ENCODE peak calls at places on chromosomes 6 and 20, in nine cellular contexts. One of them, this sample, is unnamed.

GRCh38 chr6:83879746-83880145 is 20.3 kb downstream of the CYB5R4 start:
- DNase-seq in A549: no peak
- DNase-seq in GM12878: no peak
- DNase-seq in HCT116: no peak
- DNase-seq in SK-N-SH: no peak
- DNase-seq in K562: no peak
- DNase-seq in HepG2: no peak
- DNase-seq in endothelial cell of umbilical vein: no peak
- DNase-seq in H1: no peak
- DNase-seq in this sample: no peak

GRCh38 chr20:63315982-63316491 is 23.1 kb downstream of the COL20A1 start:
- DNase-seq in A549: no peak
- DNase-seq in GM12878: no peak
- DNase-seq in HCT116: no peak
- DNase-seq in SK-N-SH: no peak
- DNase-seq in K562: no peak
- DNase-seq in HepG2: no peak
- DNase-seq in endothelial cell of umbilical vein: no peak
- DNase-seq in H1: no peak
- DNase-seq in this sample: no peak

GRCh38 chr6:21949211-21949801 is 347.5 kb downstream of the PRL start:
- DNase-seq in A549: no peak
- DNase-seq in GM12878: no peak
- DNase-seq in HCT116: no peak
- DNase-seq in SK-N-SH: no peak
- DNase-seq in K562: no peak
- DNase-seq in HepG2: peak
- DNase-seq in endothelial cell of umbilical vein: no peak
- DNase-seq in H1: no peak
- DNase-seq in this sample: no peak

GRCh38 chr6:81480139-81480538 is 272.3 kb downstream of the TENT5A start:
- DNase-seq in A549: no peak
- DNase-seq in GM12878: no peak
- DNase-seq in HCT116: no peak
- DNase-seq in SK-N-SH: no peak
- DNase-seq in K562: no peak
- DNase-seq in HepG2: no peak
- DNase-seq in endothelial cell of umbilical vein: no peak
- DNase-seq in H1: no peak
- DNase-seq in this sample: no peak

GRCh38 chr20:34708621-34709043 is 4.5 kb downstream of the TP53INP2 start:
- DNase-seq in A549: peak
- DNase-seq in GM12878: no peak
- DNase-seq in HCT116: no peak
- DNase-seq in SK-N-SH: peak
- DNase-seq in K562: peak
- DNase-seq in HepG2: no peak
- DNase-seq in endothelial cell of umbilical vein: peak
- DNase-seq in H1: no peak
- DNase-seq in this sample: peak

GRCh38 chr20:37200926-37201826 is 21.8 kb upstream of the MROH8 start:
- DNase-seq in A549: no peak
- DNase-seq in GM12878: no peak
- DNase-seq in HCT116: no peak
- DNase-seq in SK-N-SH: no peak
- DNase-seq in K562: no peak
- DNase-seq in HepG2: no peak
- DNase-seq in endothelial cell of umbilical vein: no peak
- DNase-seq in H1: no peak
- DNase-seq in this sample: no peak

GRCh38 chr20:23826541-23827018 is at the start of gene CST2:
- DNase-seq in A549: no peak
- DNase-seq in GM12878: no peak
- DNase-seq in HCT116: no peak
- DNase-seq in SK-N-SH: no peak
- DNase-seq in K562: no peak
- DNase-seq in HepG2: no peak
- DNase-seq in endothelial cell of umbilical vein: no peak
- DNase-seq in H1: no peak
- DNase-seq in this sample: no peak

GRCh38 chr6:91573826-91574416 is 987.0 kb upstream of the MAP3K7 start:
- DNase-seq in A549: no peak
- DNase-seq in GM12878: peak
- DNase-seq in HCT116: no peak
- DNase-seq in SK-N-SH: no peak
- DNase-seq in K562: no peak
- DNase-seq in HepG2: no peak
- DNase-seq in endothelial cell of umbilical vein: no peak
- DNase-seq in H1: no peak
- DNase-seq in this sample: no peak

GRCh38 chr20:41734506-41734945 is 116.3 kb upstream of the CHD6 start:
- DNase-seq in A549: peak
- DNase-seq in GM12878: no peak
- DNase-seq in HCT116: peak
- DNase-seq in SK-N-SH: peak
- DNase-seq in K562: peak
- DNase-seq in HepG2: peak
- DNase-seq in endothelial cell of umbilical vein: peak
- DNase-seq in H1: peak
- DNase-seq in this sample: peak

DNA sequence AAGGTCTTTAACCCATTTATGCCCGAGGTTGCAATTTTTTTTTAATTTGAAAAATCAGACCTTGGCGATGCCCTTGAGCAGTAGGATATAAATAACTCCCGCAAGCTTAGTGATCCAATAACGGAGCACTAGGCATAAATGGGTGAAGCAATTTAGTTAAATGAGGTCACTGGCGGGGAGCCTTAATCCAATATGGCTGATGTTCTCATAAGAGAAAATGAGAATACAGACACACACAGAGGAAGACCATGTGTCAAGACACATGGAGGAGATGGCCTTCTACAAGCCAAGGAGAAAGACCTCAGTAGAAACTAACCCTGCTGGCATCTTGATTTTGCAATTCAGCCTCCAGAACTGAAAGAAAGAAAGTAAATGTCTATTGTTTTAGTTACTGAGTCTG is 735 bp downstream of the SIRPG start:
- DNase-seq in A549: no peak
- DNase-seq in GM12878: no peak
- DNase-seq in HCT116: no peak
- DNase-seq in SK-N-SH: no peak
- DNase-seq in K562: no peak
- DNase-seq in HepG2: no peak
- DNase-seq in endothelial cell of umbilical vein: no peak
- DNase-seq in H1: no peak
- DNase-seq in this sample: peak
- TF ChIP-seq MAX in A549: no peak
- TF ChIP-seq MAX in GM12878: no peak
- TF ChIP-seq MAX in HCT116: no peak
- TF ChIP-seq MAX in SK-N-SH: no peak
- TF ChIP-seq MAX in K562: no peak
- TF ChIP-seq MAX in HepG2: no peak
- TF ChIP-seq MAX in endothelial cell of umbilical vein: no peak
- TF ChIP-seq MAX in H1: no peak
- TF ChIP-seq MAX in this sample: no peak

GRCh38 chr6:74705451-74705850 is 500.4 kb downstream of the COL12A1 start:
- DNase-seq in A549: no peak
- DNase-seq in GM12878: no peak
- DNase-seq in HCT116: no peak
- DNase-seq in SK-N-SH: no peak
- DNase-seq in K562: no peak
- DNase-seq in HepG2: no peak
- DNase-seq in endothelial cell of umbilical vein: no peak
- DNase-seq in H1: no peak
- DNase-seq in this sample: no peak
- H3K4me3 ChIP-seq in A549: no peak
- H3K4me3 ChIP-seq in GM12878: no peak
- H3K4me3 ChIP-seq in HCT116: no peak
- H3K4me3 ChIP-seq in SK-N-SH: no peak
- H3K4me3 ChIP-seq in K562: no peak
- H3K4me3 ChIP-seq in HepG2: no peak
- H3K4me3 ChIP-seq in endothelial cell of umbilical vein: no peak
- H3K4me3 ChIP-seq in H1: no peak
- H3K4me3 ChIP-seq in this sample: no peak

GRCh38 chr6:167847936-167848335 is 21.2 kb downstream of the AFDN start:
- DNase-seq in A549: no peak
- DNase-seq in GM12878: no peak
- DNase-seq in HCT116: no peak
- DNase-seq in SK-N-SH: no peak
- DNase-seq in K562: no peak
- DNase-seq in HepG2: no peak
- DNase-seq in endothelial cell of umbilical vein: no peak
- DNase-seq in H1: no peak
- DNase-seq in this sample: no peak

GRCh38 chr6:167850792-167851191 is 24.1 kb downstream of the AFDN start:
- DNase-seq in A549: no peak
- DNase-seq in GM12878: no peak
- DNase-seq in HCT116: no peak
- DNase-seq in SK-N-SH: no peak
- DNase-seq in K562: peak
- DNase-seq in HepG2: no peak
- DNase-seq in endothelial cell of umbilical vein: no peak
- DNase-seq in H1: no peak
- DNase-seq in this sample: no peak

GRCh38 chr6:167846997-167847606 is 20.4 kb downstream of the AFDN start:
- DNase-seq in A549: no peak
- DNase-seq in GM12878: no peak
- DNase-seq in HCT116: no peak
- DNase-seq in SK-N-SH: no peak
- DNase-seq in K562: peak
- DNase-seq in HepG2: no peak
- DNase-seq in endothelial cell of umbilical vein: no peak
- DNase-seq in H1: no peak
- DNase-seq in this sample: no peak

GRCh38 chr6:167849846-167850459 is 23.2 kb downstream of the AFDN start:
- DNase-seq in A549: peak
- DNase-seq in GM12878: no peak
- DNase-seq in HCT116: peak
- DNase-seq in SK-N-SH: no peak
- DNase-seq in K562: no peak
- DNase-seq in HepG2: peak
- DNase-seq in endothelial cell of umbilical vein: peak
- DNase-seq in H1: no peak
- DNase-seq in this sample: no peak

DNA sequence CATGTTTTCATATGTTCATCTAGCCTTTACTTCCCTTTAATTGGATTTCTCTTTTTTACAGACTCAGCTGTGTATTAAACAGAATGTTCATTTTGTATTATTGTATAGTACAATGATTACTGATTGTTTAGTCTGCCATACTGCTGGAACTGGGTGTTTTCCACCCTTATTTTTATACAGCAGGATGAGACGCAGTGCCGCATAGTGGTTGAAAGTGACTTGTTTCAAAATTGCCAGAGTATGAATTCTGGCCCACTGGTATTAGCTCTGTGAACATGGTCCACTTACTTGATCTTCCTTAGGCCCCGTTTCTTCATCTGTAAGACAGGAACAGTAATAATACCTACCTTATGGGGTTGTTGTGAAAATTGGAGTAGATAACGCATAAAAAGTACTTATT is 22.1 kb downstream of the AFDN start:
- DNase-seq in A549: no peak
- DNase-seq in GM12878: no peak
- DNase-seq in HCT116: no peak
- DNase-seq in SK-N-SH: no peak
- DNase-seq in K562: no peak
- DNase-seq in HepG2: no peak
- DNase-seq in endothelial cell of umbilical vein: no peak
- DNase-seq in H1: no peak
- DNase-seq in this sample: no peak
- TF ChIP-seq CTCF in A549: no peak
- TF ChIP-seq CTCF in GM12878: no peak
- TF ChIP-seq CTCF in HCT116: no peak
- TF ChIP-seq CTCF in SK-N-SH: no peak
- TF ChIP-seq CTCF in K562: peak
- TF ChIP-seq CTCF in HepG2: no peak
- TF ChIP-seq CTCF in endothelial cell of umbilical vein: no peak
- TF ChIP-seq CTCF in H1: no peak
- TF ChIP-seq CTCF in this sample: no peak

DNA sequence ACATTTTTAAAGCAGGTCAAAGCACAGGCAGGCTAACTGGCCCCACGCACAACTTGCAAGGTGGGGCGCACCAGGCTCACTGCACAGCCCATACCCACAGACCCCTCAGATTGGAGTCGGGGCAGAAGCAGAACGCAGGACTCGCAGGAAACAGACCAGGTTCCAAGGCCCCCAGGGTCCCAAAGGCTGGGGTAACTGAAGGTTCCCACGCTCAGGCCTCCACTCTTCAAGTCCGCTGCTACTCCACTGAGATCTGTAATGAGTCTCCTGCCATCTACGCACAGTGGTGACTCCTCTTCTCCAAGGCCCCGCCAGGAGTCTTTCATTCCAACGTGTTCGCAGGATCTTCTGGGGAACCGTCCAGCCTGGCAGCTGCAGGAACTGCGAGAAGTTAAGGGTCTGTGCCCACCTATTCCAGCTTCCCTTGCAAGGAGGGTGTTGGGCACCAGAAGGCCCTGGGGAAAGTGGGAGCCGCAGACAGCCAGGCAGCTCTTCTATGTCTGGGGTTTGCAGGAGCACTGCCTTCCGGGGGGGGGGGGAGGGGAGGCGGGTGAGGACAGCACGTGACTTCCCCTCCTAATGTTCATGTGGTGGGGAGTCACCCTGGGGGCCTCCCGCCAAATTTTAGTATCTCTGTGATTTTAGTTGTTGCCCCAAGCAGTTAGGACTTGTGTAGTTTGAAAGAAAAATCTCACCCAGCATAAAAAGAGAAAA is 2.0 kb upstream of the TAF4 start:
- DNase-seq in A549: no peak
- DNase-seq in GM12878: no peak
- DNase-seq in HCT116: no peak
- DNase-seq in SK-N-SH: peak
- DNase-seq in K562: no peak
- DNase-seq in HepG2: no peak
- DNase-seq in endothelial cell of umbilical vein: no peak
- DNase-seq in H1: no peak
- DNase-seq in this sample: no peak
- TF ChIP-seq MAX in A549: no peak
- TF ChIP-seq MAX in GM12878: no peak
- TF ChIP-seq MAX in HCT116: no peak
- TF ChIP-seq MAX in SK-N-SH: no peak
- TF ChIP-seq MAX in K562: no peak
- TF ChIP-seq MAX in HepG2: no peak
- TF ChIP-seq MAX in endothelial cell of umbilical vein: no peak
- TF ChIP-seq MAX in H1: no peak
- TF ChIP-seq MAX in this sample: peak

DNA sequence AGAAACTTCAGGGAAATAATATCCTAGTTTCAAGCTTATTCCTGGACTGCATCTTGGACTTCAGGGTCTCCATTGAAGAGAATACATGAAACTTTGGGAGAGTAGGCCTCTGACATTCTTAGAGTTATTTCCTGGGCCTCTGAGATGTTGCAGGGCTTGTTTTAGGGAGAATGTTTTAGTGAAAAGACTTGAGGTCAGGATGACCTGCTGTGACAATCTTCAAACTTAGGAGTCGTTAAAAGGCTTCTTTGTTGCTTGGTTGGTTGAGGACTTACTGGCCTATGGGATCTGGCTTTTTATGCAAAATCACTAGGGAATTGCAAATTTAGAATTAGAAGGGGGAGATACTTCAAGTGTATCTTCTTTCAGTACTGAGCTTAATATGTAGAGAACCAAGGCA is 613.2 kb upstream of the FLRT3 start:
- DNase-seq in A549: no peak
- DNase-seq in GM12878: no peak
- DNase-seq in HCT116: no peak
- DNase-seq in SK-N-SH: no peak
- DNase-seq in K562: no peak
- DNase-seq in HepG2: no peak
- DNase-seq in endothelial cell of umbilical vein: no peak
- DNase-seq in H1: no peak
- DNase-seq in this sample: no peak
- H3K4me3 ChIP-seq in A549: no peak
- H3K4me3 ChIP-seq in GM12878: no peak
- H3K4me3 ChIP-seq in HCT116: no peak
- H3K4me3 ChIP-seq in SK-N-SH: no peak
- H3K4me3 ChIP-seq in K562: no peak
- H3K4me3 ChIP-seq in HepG2: no peak
- H3K4me3 ChIP-seq in endothelial cell of umbilical vein: no peak
- H3K4me3 ChIP-seq in H1: no peak
- H3K4me3 ChIP-seq in this sample: no peak

This sample was measured in NB4.